ENCODE peak calls at places on chromosomes 6 and 20, in ten cellular contexts. B is right cardiac atrium, H is PC-3, X is heart right ventricle, N is upper lobe of left lung, F is transverse colon, O is tibial nerve, L is adrenal gland, D is lung, W is spleen. Q is an unnamed sample.
A peak's percentile ranks its signal among the peaks of the same experiment; 100 is the strongest.

GRCh38 chr6:3876866-3877265 is 27.7 kb downstream of the FAM50B start:
- DNase-seq in N (no peak), B (no peak), F (no peak), W (no peak), H (no peak), X (no peak), D (no peak), L (no peak), O (no peak), Q (no peak)

GRCh38 chr20:58224097-58224496 is 4.4 kb downstream of the ANKRD60 start:
- DNase-seq in L (no peak), N (no peak), B (no peak), O (no peak), D (no peak), F (no peak), W (no peak), H (peak; percentile 78), X (no peak), Q (no peak)

GRCh38 chr6:96433950-96434349 is 87.7 kb upstream of the UFL1 start:
- DNase-seq in N (no peak), L (no peak), X (no peak), W (no peak), H (no peak), O (no peak), B (no peak), F (no peak), D (no peak), Q (no peak)

GRCh38 chr6:163419413-163420314 is 5.1 kb downstream of the QKI start:
- DNase-seq in O (no peak), D (no peak), H (peak; percentile 28), L (no peak), W (no peak), F (no peak), B (no peak), N (no peak), X (no peak), Q (no peak)

GRCh38 chr6:27553123-27553904 is 80.4 kb upstream of the ZNF184 start:
- DNase-seq in N (no peak), L (no peak), W (no peak), O (no peak), H (no peak), F (no peak), B (no peak), D (no peak), X (no peak), Q (no peak)

GRCh38 chr6:1263039-1263849 is 48.7 kb upstream of the FOXQ1 start:
- DNase-seq in F (no peak), D (peak; percentile 41), N (peak; percentile 46), H (peak; percentile 34), X (no peak), O (no peak), L (no peak), W (no peak), B (peak; percentile 51), Q (no peak)

GRCh38 chr20:4135385-4136077 is 120.2 kb upstream of the RNF24 start:
- DNase-seq in W (no peak), L (peak; percentile 57), B (no peak), O (no peak), X (no peak), D (peak; percentile 38), N (peak; percentile 21), F (peak; percentile 30), H (peak; percentile 99), Q (no peak)

GRCh38 chr6:55913213-55914195 is 38.1 kb upstream of the BMP5 start:
- DNase-seq in X (no peak), L (no peak), F (no peak), O (peak; percentile 33), N (no peak), B (no peak), H (peak; percentile 15), W (no peak), D (no peak), Q (no peak)

GRCh38 chr6:36544228-36544627 is 3.1 kb downstream of the STK38 start:
- DNase-seq in X (no peak), O (peak; percentile 63), N (peak; percentile 37), L (no peak), D (no peak), W (no peak), B (peak; percentile 49), F (peak; percentile 38), H (peak; percentile 31), Q (peak; percentile 62)

GRCh38 chr6:33183071-33183683 is 9.1 kb downstream of the COL11A2 start:
- DNase-seq in X (no peak), B (no peak), W (no peak), O (no peak), D (no peak), F (no peak), L (no peak), N (no peak), H (no peak), Q (no peak)

GRCh38 chr6:113842165-113842564 is 15.0 kb upstream of the MARCKS start:
- DNase-seq in X (no peak), D (no peak), W (no peak), H (no peak), N (no peak), O (no peak), F (no peak), B (no peak), L (no peak), Q (no peak)

GRCh38 chr20:51385941-51386530 is 156.5 kb downstream of the NFATC2 start:
- DNase-seq in F (peak; percentile 28), L (no peak), H (peak; percentile 74), D (no peak), O (no peak), W (peak; percentile 74), B (no peak), N (no peak), X (no peak), Q (peak; percentile 19)

DNA sequence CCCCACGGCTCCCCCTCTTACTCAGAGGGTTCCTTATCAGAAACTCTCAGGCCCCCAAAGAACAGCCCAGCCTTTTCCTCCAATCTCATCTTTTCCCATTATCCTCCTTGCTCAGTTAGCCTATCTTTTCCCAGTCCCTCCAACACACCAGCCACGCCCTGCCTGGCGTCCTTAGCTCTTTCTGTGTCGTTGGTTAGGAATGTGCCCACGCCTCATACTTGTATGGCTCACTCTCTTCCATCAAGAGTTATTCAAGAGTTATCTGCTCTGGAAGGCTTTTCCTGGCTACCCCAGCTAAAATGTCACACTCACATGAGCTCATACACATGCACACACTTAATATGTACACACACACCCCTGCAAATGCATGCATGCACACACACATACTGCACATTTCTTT is 37.5 kb downstream of the SLC2A10 start:
- DNase-seq in O (no peak), W (no peak), L (no peak), H (peak; percentile 88), B (peak; percentile 76), N (no peak), X (no peak), D (no peak), F (peak; percentile 19), Q (no peak)
- H3K27me3 ChIP-seq in O (peaks cover 18% of the 10 kb centered on the region), W (peaks cover 9% of the 10 kb centered on the region), L (peaks cover 5% of the 10 kb centered on the region), H (no peaks in the 10 kb centered on the region), B (no peaks in the 10 kb centered on the region), N (no peaks in the 10 kb centered on the region), X (peaks cover 36% of the 10 kb centered on the region), D (no peaks in the 10 kb centered on the region), F (peaks cover 44% of the 10 kb centered on the region), Q (peaks cover 34% of the 10 kb centered on the region)

GRCh38 chr6:19610260-19610659 is 226.9 kb upstream of the ID4 start:
- DNase-seq in H (no peak), D (no peak), W (no peak), L (no peak), F (no peak), O (no peak), B (no peak), X (no peak), N (no peak), Q (no peak)

GRCh38 chr6:19613678-19614077 is 223.5 kb upstream of the ID4 start:
- DNase-seq in L (no peak), H (peak; percentile 9), D (no peak), X (no peak), W (no peak), O (no peak), N (no peak), B (no peak), F (no peak), Q (no peak)

GRCh38 chr6:19616022-19616421 is 221.1 kb upstream of the ID4 start:
- DNase-seq in F (no peak), D (no peak), H (no peak), N (no peak), O (no peak), L (no peak), W (no peak), X (no peak), B (no peak), Q (no peak)
- H3K9me3 ChIP-seq in F (no peaks in the 10 kb centered on the region), D (peaks cover 4% of the 10 kb centered on the region), H (no peaks in the 10 kb centered on the region), N (no peaks in the 10 kb centered on the region), O (no peaks in the 10 kb centered on the region), L (peaks cover 10% of the 10 kb centered on the region), W (peaks cover 64% of the 10 kb centered on the region), X (no peaks in the 10 kb centered on the region), B (no peaks in the 10 kb centered on the region), Q (peaks cover 8% of the 10 kb centered on the region)

DNA sequence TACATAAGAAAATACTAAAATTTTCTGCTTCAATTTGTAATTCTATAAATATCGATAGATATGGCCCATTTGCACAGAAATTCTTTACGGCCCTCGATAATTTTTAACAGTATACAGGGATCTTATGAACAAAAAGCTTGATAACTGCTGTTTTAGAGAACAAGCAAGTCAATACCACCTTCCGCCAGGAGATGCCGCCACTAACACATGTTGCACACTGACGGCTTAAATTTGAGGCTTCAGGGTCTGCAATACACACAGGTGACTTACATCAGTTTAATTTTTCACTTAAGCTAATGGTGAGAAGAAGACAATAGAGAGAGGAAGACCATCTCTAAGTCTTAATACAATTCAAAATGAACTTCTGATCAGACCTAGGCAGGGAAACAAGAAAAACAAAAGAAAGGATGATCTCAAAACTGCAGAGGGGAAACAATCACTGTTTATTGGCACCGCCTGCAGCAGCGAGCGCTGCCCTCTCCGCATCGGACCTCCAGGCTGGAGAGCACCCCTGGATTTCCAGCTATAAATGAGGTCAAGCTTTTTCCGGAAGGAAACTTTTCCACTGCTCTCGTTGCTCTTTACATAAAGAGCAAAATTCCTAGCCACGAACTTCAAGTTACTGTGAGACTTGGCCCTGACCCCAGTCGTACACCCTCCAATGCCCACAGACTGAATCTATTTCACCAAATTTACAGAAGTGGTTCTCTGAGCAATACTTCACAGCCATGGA is 53.9 kb downstream of the OTOR start:
- DNase-seq in O (peak; percentile 85), H (peak; percentile 85), X (peak; percentile 35), L (peak; percentile 75), W (no peak), N (peak; percentile 53), D (peak; percentile 59), B (peak; percentile 81), F (peak; percentile 59), Q (peak; percentile 42)
- H3K27me3 ChIP-seq in O (no peaks in the 10 kb centered on the region), H (peaks cover 80% of the 10 kb centered on the region), X (peaks cover 77% of the 10 kb centered on the region), L (peaks cover 12% of the 10 kb centered on the region), W (peaks cover 16% of the 10 kb centered on the region), N (no peaks in the 10 kb centered on the region), D (peaks cover 3% of the 10 kb centered on the region), B (peaks cover 2% of the 10 kb centered on the region), F (peaks cover 38% of the 10 kb centered on the region), Q (peaks cover 18% of the 10 kb centered on the region)

GRCh38 chr6:106783631-106784566 is 154.5 kb downstream of the QRSL1 start:
- DNase-seq in H (peak; percentile 62), L (no peak), B (no peak), D (no peak), X (no peak), F (no peak), O (no peak), N (no peak), W (no peak), Q (no peak)

GRCh38 chr6:106787327-106788196 is 158.2 kb downstream of the QRSL1 start:
- DNase-seq in L (no peak), N (no peak), X (no peak), B (no peak), H (no peak), W (no peak), F (no peak), D (no peak), O (no peak), Q (no peak)

GRCh38 chr6:106778943-106779342 is 149.6 kb downstream of the QRSL1 start:
- DNase-seq in X (no peak), B (no peak), N (no peak), F (no peak), O (no peak), H (no peak), L (no peak), D (no peak), W (no peak), Q (no peak)

GRCh38 chr6:106782524-106783265 is 153.3 kb downstream of the QRSL1 start:
- DNase-seq in O (no peak), X (no peak), B (no peak), H (no peak), F (no peak), L (no peak), W (no peak), D (no peak), N (no peak), Q (no peak)
- H3K9me3 ChIP-seq in O (no peaks in the 10 kb centered on the region), X (no peaks in the 10 kb centered on the region), B (no peaks in the 10 kb centered on the region), H (no peaks in the 10 kb centered on the region), F (peaks cover 6% of the 10 kb centered on the region), L (no peaks in the 10 kb centered on the region), W (peaks cover 22% of the 10 kb centered on the region), D (no peaks in the 10 kb centered on the region), N (no peaks in the 10 kb centered on the region), Q (peaks cover 4% of the 10 kb centered on the region)